ENCODE peak calls at places on chromosomes 5 and 9, in six cellular contexts. Z is T-helper 2 cell; S is kidney glomerular epithelial cell; X is pancreas; J is CD8-positive, alpha-beta memory T cell; C is GM04503. Y is an unnamed sample.

GRCh38 chr9:74753650-74754049 is 134.1 kb downstream of the TRPM6 start:
- DNase-seq in Z (no peak), X (no peak), J (no peak), C (no peak), S (peak), Y (no peak)

GRCh38 chr5:53027913-53028312 is 38.8 kb downstream of the ITGA2 start:
- DNase-seq in J (no peak), S (peak), C (no peak), X (no peak), Z (no peak), Y (no peak)

GRCh38 chr9:133286523-133286922 is 11.5 kb upstream of the ABO start:
- DNase-seq in X (no peak), S (peak), C (no peak), Z (no peak), J (no peak), Y (no peak)

GRCh38 chr5:56429110-56429561 is 196.0 kb upstream of the ANKRD55 start:
- DNase-seq in J (no peak), C (no peak), X (no peak), Z (no peak), S (no peak), Y (no peak)

GRCh38 chr9:72721086-72721485 is 199.7 kb downstream of the TMC1 start:
- DNase-seq in Z (no peak), X (no peak), S (no peak), J (no peak), C (no peak), Y (no peak)

GRCh38 chr5:55234171-55234700 is 828 bp upstream of the CCNO start:
- DNase-seq in Z (no peak), S (peak), J (no peak), X (no peak), C (no peak), Y (no peak)

GRCh38 chr5:15992918-15993317 is 186.7 kb downstream of the MARCHF11 start:
- DNase-seq in Z (no peak), X (no peak), J (no peak), S (peak), C (no peak), Y (no peak)

GRCh38 chr9:113594484-113595299 is 131.2 kb downstream of the RGS3 start:
- DNase-seq in S (no peak), C (no peak), X (peak), Z (no peak), J (no peak), Y (no peak)

GRCh38 chr5:157539623-157540022 is 36.0 kb downstream of the ADAM19 start:
- DNase-seq in C (no peak), J (no peak), X (no peak), Z (no peak), S (no peak), Y (no peak)

GRCh38 chr5:98880151-98880550 is 48.7 kb downstream of the CHD1 start:
- DNase-seq in S (peak), X (no peak), Z (no peak), C (no peak), J (no peak), Y (no peak)